ENCODE peak calls at places on chromosomes 4 and X, in five cellular contexts. S is mesenchymal stem cell, H is neuronal stem cell, B is H9, I is H1. P is an unnamed sample.

GRCh38 chr4:33941854-33942253 is 2302.5 kb downstream of the ARAP2 start:
- DNase-seq in S (no peak), H (no peak), B (no peak), I (no peak), P (no peak)

GRCh38 chr4:48968814-48969213 is 17.3 kb upstream of the CWH43 start:
- DNase-seq in S (peak), H (no peak), B (no peak), I (no peak), P (peak)

GRCh38 chrX:34580069-34580468 is 77.0 kb downstream of the TMEM47 start:
- DNase-seq in S (no peak), H (no peak), B (no peak), I (no peak), P (no peak)

GRCh38 chr4:114780205-114780604 is 181.6 kb downstream of the UGT8 start:
- DNase-seq in S (peak), H (peak), B (peak), I (no peak), P (peak)

GRCh38 chr4:79225360-79225759 is 100.5 kb downstream of the NAA11 start:
- DNase-seq in S (no peak), H (no peak), B (no peak), I (no peak), P (no peak)

GRCh38 chr4:164716901-164717300 is 37.0 kb upstream of the SMIM31 start:
- DNase-seq in S (no peak), H (no peak), B (peak), I (no peak), P (no peak)

GRCh38 chrX:40096395-40097091 is 1.2 kb downstream of the BCOR start:
- DNase-seq in S (peak), H (no peak), B (peak), I (no peak), P (peak)

GRCh38 chrX:20143539-20143938 is 1.9 kb upstream of the EIF1AX start:
- DNase-seq in S (no peak), H (no peak), B (no peak), I (no peak), P (no peak)

GRCh38 chr4:55553442-55553841 is 6.7 kb upstream of the CLOCK start:
- DNase-seq in S (no peak), H (no peak), B (peak), I (peak), P (no peak)

GRCh38 chrX:101462892-101463291 is 22.4 kb upstream of the ARMCX4 start:
- DNase-seq in S (peak), H (no peak), B (peak), I (no peak), P (peak)

GRCh38 chr4:24638396-24638875 is 54.1 kb upstream of the DHX15 start:
- DNase-seq in S (no peak), H (no peak), B (no peak), I (no peak), P (no peak)

GRCh38 chr4:3827616-3828492 is 61.7 kb downstream of the ADRA2C start:
- DNase-seq in S (no peak), H (no peak), B (no peak), I (no peak), P (peak)

GRCh38 chrX:130393451-130394074 is 8.1 kb upstream of the GPR119 start:
- DNase-seq in S (peak), H (no peak), B (peak), I (peak), P (peak)

GRCh38 chr4:10298681-10299080 is 158.5 kb downstream of the ZNF518B start:
- DNase-seq in S (no peak), H (no peak), B (no peak), I (no peak), P (no peak)
- H3K14ac ChIP-seq in S (no peak), H (no peak), B (no peak), I (no peak), P (no peak)

DNA sequence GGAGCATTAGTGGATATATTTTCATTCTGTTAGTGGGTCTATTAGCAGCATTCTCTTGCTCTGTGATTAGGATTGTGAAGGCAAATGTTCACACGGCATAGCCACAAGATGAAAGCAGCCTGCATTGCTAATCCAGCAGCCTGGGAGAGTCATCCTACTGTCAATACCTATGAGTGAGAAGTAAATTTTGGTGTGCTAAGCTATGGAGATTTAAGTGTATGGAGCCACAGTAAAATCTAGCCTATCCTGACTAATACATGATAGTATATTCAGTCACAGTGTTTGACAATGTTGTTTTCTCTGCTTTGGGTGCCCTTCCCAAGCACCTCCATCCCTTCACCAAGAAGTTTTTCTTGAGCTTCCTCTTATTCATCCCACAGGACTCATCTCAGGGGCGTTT is 47.2 kb upstream of the TMPRSS11F start:
- DNase-seq in S (no peak), H (no peak), B (no peak), I (no peak), P (no peak)
- H2AFZ ChIP-seq in S (no peak), H (no peak), B (no peak), I (no peak), P (no peak)

GRCh38 chr4:52057196-52057595 is 6.1 kb downstream of the SPATA18 start:
- DNase-seq in S (peak), H (no peak), B (no peak), I (no peak), P (no peak)

GRCh38 chr4:52051213-52051614 is at the start of gene SPATA18:
- DNase-seq in S (peak), H (no peak), B (peak), I (peak), P (no peak)

GRCh38 chr4:52054254-52054653 is 3.1 kb downstream of the SPATA18 start:
- DNase-seq in S (no peak), H (no peak), B (no peak), I (no peak), P (no peak)

GRCh38 chr4:52051615-52052474 is 741 bp downstream of the SPATA18 start:
- DNase-seq in S (peak), H (peak), B (peak), I (peak), P (peak)

DNA sequence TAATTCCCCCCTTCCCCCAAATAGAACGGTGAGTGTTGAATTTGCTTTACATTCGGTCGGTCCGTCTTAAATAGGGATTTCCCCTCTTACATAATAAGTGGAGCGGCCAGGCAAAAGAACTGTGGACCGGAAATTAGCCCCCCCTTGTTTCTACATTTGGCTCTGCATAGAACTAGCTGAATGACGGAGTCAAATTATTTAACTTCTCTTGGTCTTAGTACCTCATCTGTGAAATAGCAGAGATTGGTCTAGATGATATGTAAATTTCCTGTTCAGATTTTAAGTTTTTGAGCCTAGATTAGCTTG is 1.3 kb downstream of the SPATA18 start:
- DNase-seq in S (peak), H (no peak), B (no peak), I (no peak), P (peak)
- H4K91ac ChIP-seq in S (no peak), H (no peak), B (no peak), I (no peak), P (no peak)

GRCh38 chrX:51743179-51743957 is at the start of gene GSPT2:
- DNase-seq in S (peak), H (peak), B (peak), I (peak), P (peak)
- H3K14ac ChIP-seq in S (no peak), H (no peak), B (peak), I (no peak), P (peak)

DNA sequence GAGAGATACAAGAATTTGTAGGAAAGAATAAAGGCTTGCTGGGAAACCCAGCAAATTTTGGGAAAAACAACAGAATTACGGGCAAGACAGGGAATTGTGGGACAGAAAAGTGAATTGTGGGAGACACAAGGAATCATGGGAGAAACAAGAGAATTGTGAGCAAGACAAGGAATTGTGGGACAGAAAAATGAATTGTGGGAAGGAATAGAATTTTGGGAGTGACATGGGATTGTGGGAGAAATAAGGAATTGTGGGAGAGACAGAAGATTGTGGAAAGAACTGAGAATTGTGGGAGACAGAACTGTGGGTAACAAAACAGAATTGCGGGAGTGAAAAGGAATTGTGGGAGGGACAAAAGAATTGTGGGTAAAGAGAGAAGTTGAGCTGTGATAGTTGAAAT is 1.2 kb upstream of the HCCS start:
- DNase-seq in S (no peak), H (no peak), B (no peak), I (no peak), P (no peak)
- H2AFZ ChIP-seq in S (peak), H (peak), B (no peak), I (no peak), P (peak)

DNA sequence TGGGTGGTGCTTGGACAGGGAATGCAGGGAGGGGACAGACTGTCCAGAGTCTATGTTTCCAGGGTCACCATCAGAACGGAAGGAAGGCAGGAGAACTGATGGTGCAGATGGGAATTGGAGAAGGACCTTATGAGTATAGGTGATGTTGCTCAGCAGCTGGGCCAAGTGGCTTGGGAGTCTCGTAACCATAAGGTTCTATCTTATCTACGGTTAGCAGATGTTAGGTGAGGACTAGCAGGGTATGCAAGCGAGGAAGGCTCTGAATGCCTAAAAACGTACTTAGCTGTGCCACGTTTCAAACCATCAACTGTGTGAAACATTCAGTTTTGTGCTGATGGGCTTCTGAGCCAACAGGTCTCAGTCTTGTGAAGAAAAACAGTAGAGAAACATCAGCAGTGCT is 22.4 kb downstream of the MAGEA9 start:
- DNase-seq in S (no peak), H (no peak), B (no peak), I (no peak), P (no peak)
- H4K91ac ChIP-seq in S (no peak), H (no peak), B (no peak), I (no peak), P (no peak)